ENCODE peak calls at places on chromosomes 6 and 20, in eight cellular contexts. One of them, this sample, is unnamed.

GRCh38 chr20:1177680-1178079 is 7.1 kb downstream of the TMEM74B start:
- DNase-seq in effector memory CD4-positive, alpha-beta T cell: no peak
- DNase-seq in retinal pigment epithelial cell: no peak
- DNase-seq in brain microvascular endothelial cell: no peak
- DNase-seq in GM04503: no peak
- DNase-seq in stimulated activated naive CD8-positive, alpha-beta T cell treated with anti-CD3 and anti-CD28 coated beads, Interleukin-15, Interleukin-2, amounts not matched to agents 100 U/mL and 50 U/mL, for 24 hours: no peak
- DNase-seq in fibroblast of the aortic adventitia: no peak
- DNase-seq in activated CD8-positive, alpha-beta memory T cell treated with anti-CD3 and anti-CD28 coated beads, Interleukin-2, amount 10 ng/mL, durations not matched to agents 7 days and 5 days: no peak
- DNase-seq in this sample: peak

GRCh38 chr6:35016417-35017221 is 124.5 kb downstream of the TCP11 start:
- DNase-seq in effector memory CD4-positive, alpha-beta T cell: no peak
- DNase-seq in retinal pigment epithelial cell: peak
- DNase-seq in brain microvascular endothelial cell: no peak
- DNase-seq in GM04503: no peak
- DNase-seq in stimulated activated naive CD8-positive, alpha-beta T cell treated with anti-CD3 and anti-CD28 coated beads, Interleukin-15, Interleukin-2, amounts not matched to agents 100 U/mL and 50 U/mL, for 24 hours: no peak
- DNase-seq in fibroblast of the aortic adventitia: peak
- DNase-seq in activated CD8-positive, alpha-beta memory T cell treated with anti-CD3 and anti-CD28 coated beads, Interleukin-2, amount 10 ng/mL, durations not matched to agents 7 days and 5 days: no peak
- DNase-seq in this sample: no peak

GRCh38 chr6:40474937-40475336 is 112.2 kb downstream of the LRFN2 start:
- DNase-seq in effector memory CD4-positive, alpha-beta T cell: no peak
- DNase-seq in retinal pigment epithelial cell: no peak
- DNase-seq in brain microvascular endothelial cell: no peak
- DNase-seq in GM04503: no peak
- DNase-seq in stimulated activated naive CD8-positive, alpha-beta T cell treated with anti-CD3 and anti-CD28 coated beads, Interleukin-15, Interleukin-2, amounts not matched to agents 100 U/mL and 50 U/mL, for 24 hours: no peak
- DNase-seq in fibroblast of the aortic adventitia: no peak
- DNase-seq in activated CD8-positive, alpha-beta memory T cell treated with anti-CD3 and anti-CD28 coated beads, Interleukin-2, amount 10 ng/mL, durations not matched to agents 7 days and 5 days: no peak
- DNase-seq in this sample: no peak

GRCh38 chr6:130020106-130020851 is 1.9 kb downstream of the L3MBTL3 start:
- DNase-seq in effector memory CD4-positive, alpha-beta T cell: peak
- DNase-seq in retinal pigment epithelial cell: no peak
- DNase-seq in brain microvascular endothelial cell: no peak
- DNase-seq in GM04503: no peak
- DNase-seq in stimulated activated naive CD8-positive, alpha-beta T cell treated with anti-CD3 and anti-CD28 coated beads, Interleukin-15, Interleukin-2, amounts not matched to agents 100 U/mL and 50 U/mL, for 24 hours: peak
- DNase-seq in fibroblast of the aortic adventitia: no peak
- DNase-seq in activated CD8-positive, alpha-beta memory T cell treated with anti-CD3 and anti-CD28 coated beads, Interleukin-2, amount 10 ng/mL, durations not matched to agents 7 days and 5 days: peak
- DNase-seq in this sample: peak

GRCh38 chr6:70956451-70957283 is at the start of gene B3GAT2:
- DNase-seq in effector memory CD4-positive, alpha-beta T cell: no peak
- DNase-seq in retinal pigment epithelial cell: no peak
- DNase-seq in brain microvascular endothelial cell: no peak
- DNase-seq in GM04503: no peak
- DNase-seq in stimulated activated naive CD8-positive, alpha-beta T cell treated with anti-CD3 and anti-CD28 coated beads, Interleukin-15, Interleukin-2, amounts not matched to agents 100 U/mL and 50 U/mL, for 24 hours: peak
- DNase-seq in fibroblast of the aortic adventitia: peak
- DNase-seq in activated CD8-positive, alpha-beta memory T cell treated with anti-CD3 and anti-CD28 coated beads, Interleukin-2, amount 10 ng/mL, durations not matched to agents 7 days and 5 days: no peak
- DNase-seq in this sample: no peak

GRCh38 chr6:160041608-160042007 is 72.7 kb downstream of the IGF2R start:
- DNase-seq in effector memory CD4-positive, alpha-beta T cell: no peak
- DNase-seq in retinal pigment epithelial cell: no peak
- DNase-seq in brain microvascular endothelial cell: peak
- DNase-seq in GM04503: peak
- DNase-seq in stimulated activated naive CD8-positive, alpha-beta T cell treated with anti-CD3 and anti-CD28 coated beads, Interleukin-15, Interleukin-2, amounts not matched to agents 100 U/mL and 50 U/mL, for 24 hours: no peak
- DNase-seq in fibroblast of the aortic adventitia: peak
- DNase-seq in activated CD8-positive, alpha-beta memory T cell treated with anti-CD3 and anti-CD28 coated beads, Interleukin-2, amount 10 ng/mL, durations not matched to agents 7 days and 5 days: no peak
- DNase-seq in this sample: no peak

GRCh38 chr6:12414096-12414675 is 124.0 kb downstream of the EDN1 start:
- DNase-seq in effector memory CD4-positive, alpha-beta T cell: no peak
- DNase-seq in retinal pigment epithelial cell: no peak
- DNase-seq in brain microvascular endothelial cell: no peak
- DNase-seq in GM04503: no peak
- DNase-seq in stimulated activated naive CD8-positive, alpha-beta T cell treated with anti-CD3 and anti-CD28 coated beads, Interleukin-15, Interleukin-2, amounts not matched to agents 100 U/mL and 50 U/mL, for 24 hours: no peak
- DNase-seq in fibroblast of the aortic adventitia: peak
- DNase-seq in activated CD8-positive, alpha-beta memory T cell treated with anti-CD3 and anti-CD28 coated beads, Interleukin-2, amount 10 ng/mL, durations not matched to agents 7 days and 5 days: no peak
- DNase-seq in this sample: no peak

GRCh38 chr6:127538750-127539264 is 19.7 kb upstream of the MTCL3 start:
- DNase-seq in effector memory CD4-positive, alpha-beta T cell: no peak
- DNase-seq in retinal pigment epithelial cell: no peak
- DNase-seq in brain microvascular endothelial cell: no peak
- DNase-seq in GM04503: no peak
- DNase-seq in stimulated activated naive CD8-positive, alpha-beta T cell treated with anti-CD3 and anti-CD28 coated beads, Interleukin-15, Interleukin-2, amounts not matched to agents 100 U/mL and 50 U/mL, for 24 hours: no peak
- DNase-seq in fibroblast of the aortic adventitia: no peak
- DNase-seq in activated CD8-positive, alpha-beta memory T cell treated with anti-CD3 and anti-CD28 coated beads, Interleukin-2, amount 10 ng/mL, durations not matched to agents 7 days and 5 days: no peak
- DNase-seq in this sample: no peak

GRCh38 chr6:39553811-39554802 is 171.1 kb downstream of the KIF6 start:
- DNase-seq in effector memory CD4-positive, alpha-beta T cell: no peak
- DNase-seq in retinal pigment epithelial cell: no peak
- DNase-seq in brain microvascular endothelial cell: peak
- DNase-seq in GM04503: no peak
- DNase-seq in stimulated activated naive CD8-positive, alpha-beta T cell treated with anti-CD3 and anti-CD28 coated beads, Interleukin-15, Interleukin-2, amounts not matched to agents 100 U/mL and 50 U/mL, for 24 hours: no peak
- DNase-seq in fibroblast of the aortic adventitia: no peak
- DNase-seq in activated CD8-positive, alpha-beta memory T cell treated with anti-CD3 and anti-CD28 coated beads, Interleukin-2, amount 10 ng/mL, durations not matched to agents 7 days and 5 days: no peak
- DNase-seq in this sample: no peak

GRCh38 chr20:20366896-20367680 is 816 bp upstream of the INSM1 start:
- DNase-seq in effector memory CD4-positive, alpha-beta T cell: no peak
- DNase-seq in retinal pigment epithelial cell: no peak
- DNase-seq in brain microvascular endothelial cell: no peak
- DNase-seq in GM04503: no peak
- DNase-seq in stimulated activated naive CD8-positive, alpha-beta T cell treated with anti-CD3 and anti-CD28 coated beads, Interleukin-15, Interleukin-2, amounts not matched to agents 100 U/mL and 50 U/mL, for 24 hours: peak
- DNase-seq in fibroblast of the aortic adventitia: no peak
- DNase-seq in activated CD8-positive, alpha-beta memory T cell treated with anti-CD3 and anti-CD28 coated beads, Interleukin-2, amount 10 ng/mL, durations not matched to agents 7 days and 5 days: no peak
- DNase-seq in this sample: no peak

GRCh38 chr6:24673625-24674024 is 6.7 kb downstream of the ACOT13 start:
- DNase-seq in effector memory CD4-positive, alpha-beta T cell: no peak
- DNase-seq in retinal pigment epithelial cell: no peak
- DNase-seq in brain microvascular endothelial cell: no peak
- DNase-seq in GM04503: no peak
- DNase-seq in stimulated activated naive CD8-positive, alpha-beta T cell treated with anti-CD3 and anti-CD28 coated beads, Interleukin-15, Interleukin-2, amounts not matched to agents 100 U/mL and 50 U/mL, for 24 hours: no peak
- DNase-seq in fibroblast of the aortic adventitia: no peak
- DNase-seq in activated CD8-positive, alpha-beta memory T cell treated with anti-CD3 and anti-CD28 coated beads, Interleukin-2, amount 10 ng/mL, durations not matched to agents 7 days and 5 days: no peak
- DNase-seq in this sample: no peak

GRCh38 chr6:71457883-71458282 is 169.3 kb downstream of the OGFRL1 start:
- DNase-seq in effector memory CD4-positive, alpha-beta T cell: no peak
- DNase-seq in retinal pigment epithelial cell: no peak
- DNase-seq in brain microvascular endothelial cell: no peak
- DNase-seq in GM04503: no peak
- DNase-seq in stimulated activated naive CD8-positive, alpha-beta T cell treated with anti-CD3 and anti-CD28 coated beads, Interleukin-15, Interleukin-2, amounts not matched to agents 100 U/mL and 50 U/mL, for 24 hours: no peak
- DNase-seq in fibroblast of the aortic adventitia: no peak
- DNase-seq in activated CD8-positive, alpha-beta memory T cell treated with anti-CD3 and anti-CD28 coated beads, Interleukin-2, amount 10 ng/mL, durations not matched to agents 7 days and 5 days: no peak
- DNase-seq in this sample: no peak

GRCh38 chr6:130848945-130849344 is 21.7 kb downstream of the SMLR1 start:
- DNase-seq in effector memory CD4-positive, alpha-beta T cell: no peak
- DNase-seq in retinal pigment epithelial cell: peak
- DNase-seq in brain microvascular endothelial cell: no peak
- DNase-seq in GM04503: no peak
- DNase-seq in stimulated activated naive CD8-positive, alpha-beta T cell treated with anti-CD3 and anti-CD28 coated beads, Interleukin-15, Interleukin-2, amounts not matched to agents 100 U/mL and 50 U/mL, for 24 hours: peak
- DNase-seq in fibroblast of the aortic adventitia: no peak
- DNase-seq in activated CD8-positive, alpha-beta memory T cell treated with anti-CD3 and anti-CD28 coated beads, Interleukin-2, amount 10 ng/mL, durations not matched to agents 7 days and 5 days: peak
- DNase-seq in this sample: peak

GRCh38 chr6:152598858-152599537 is 38.2 kb downstream of the SYNE1 start:
- DNase-seq in effector memory CD4-positive, alpha-beta T cell: no peak
- DNase-seq in retinal pigment epithelial cell: no peak
- DNase-seq in brain microvascular endothelial cell: peak
- DNase-seq in GM04503: no peak
- DNase-seq in stimulated activated naive CD8-positive, alpha-beta T cell treated with anti-CD3 and anti-CD28 coated beads, Interleukin-15, Interleukin-2, amounts not matched to agents 100 U/mL and 50 U/mL, for 24 hours: no peak
- DNase-seq in fibroblast of the aortic adventitia: peak
- DNase-seq in activated CD8-positive, alpha-beta memory T cell treated with anti-CD3 and anti-CD28 coated beads, Interleukin-2, amount 10 ng/mL, durations not matched to agents 7 days and 5 days: no peak
- DNase-seq in this sample: no peak

GRCh38 chr20:49275634-49276033 is 2.2 kb downstream of the ZNFX1 start:
- DNase-seq in effector memory CD4-positive, alpha-beta T cell: no peak
- DNase-seq in retinal pigment epithelial cell: no peak
- DNase-seq in brain microvascular endothelial cell: no peak
- DNase-seq in GM04503: no peak
- DNase-seq in stimulated activated naive CD8-positive, alpha-beta T cell treated with anti-CD3 and anti-CD28 coated beads, Interleukin-15, Interleukin-2, amounts not matched to agents 100 U/mL and 50 U/mL, for 24 hours: no peak
- DNase-seq in fibroblast of the aortic adventitia: no peak
- DNase-seq in activated CD8-positive, alpha-beta memory T cell treated with anti-CD3 and anti-CD28 coated beads, Interleukin-2, amount 10 ng/mL, durations not matched to agents 7 days and 5 days: no peak
- DNase-seq in this sample: no peak

GRCh38 chr6:36216559-36216958 is 20.0 kb downstream of the BRPF3 start:
- DNase-seq in effector memory CD4-positive, alpha-beta T cell: no peak
- DNase-seq in retinal pigment epithelial cell: peak
- DNase-seq in brain microvascular endothelial cell: peak
- DNase-seq in GM04503: no peak
- DNase-seq in stimulated activated naive CD8-positive, alpha-beta T cell treated with anti-CD3 and anti-CD28 coated beads, Interleukin-15, Interleukin-2, amounts not matched to agents 100 U/mL and 50 U/mL, for 24 hours: no peak
- DNase-seq in fibroblast of the aortic adventitia: peak
- DNase-seq in activated CD8-positive, alpha-beta memory T cell treated with anti-CD3 and anti-CD28 coated beads, Interleukin-2, amount 10 ng/mL, durations not matched to agents 7 days and 5 days: no peak
- DNase-seq in this sample: no peak

GRCh38 chr6:82385102-82385501 is 21.5 kb downstream of the TPBG start:
- DNase-seq in effector memory CD4-positive, alpha-beta T cell: no peak
- DNase-seq in retinal pigment epithelial cell: no peak
- DNase-seq in brain microvascular endothelial cell: no peak
- DNase-seq in GM04503: no peak
- DNase-seq in stimulated activated naive CD8-positive, alpha-beta T cell treated with anti-CD3 and anti-CD28 coated beads, Interleukin-15, Interleukin-2, amounts not matched to agents 100 U/mL and 50 U/mL, for 24 hours: no peak
- DNase-seq in fibroblast of the aortic adventitia: no peak
- DNase-seq in activated CD8-positive, alpha-beta memory T cell treated with anti-CD3 and anti-CD28 coated beads, Interleukin-2, amount 10 ng/mL, durations not matched to agents 7 days and 5 days: no peak
- DNase-seq in this sample: no peak

GRCh38 chr6:113433506-113433991 is 423.6 kb upstream of the MARCKS start:
- DNase-seq in effector memory CD4-positive, alpha-beta T cell: no peak
- DNase-seq in retinal pigment epithelial cell: no peak
- DNase-seq in brain microvascular endothelial cell: no peak
- DNase-seq in GM04503: peak
- DNase-seq in stimulated activated naive CD8-positive, alpha-beta T cell treated with anti-CD3 and anti-CD28 coated beads, Interleukin-15, Interleukin-2, amounts not matched to agents 100 U/mL and 50 U/mL, for 24 hours: no peak
- DNase-seq in fibroblast of the aortic adventitia: peak
- DNase-seq in activated CD8-positive, alpha-beta memory T cell treated with anti-CD3 and anti-CD28 coated beads, Interleukin-2, amount 10 ng/mL, durations not matched to agents 7 days and 5 days: no peak
- DNase-seq in this sample: no peak

GRCh38 chr20:57280221-57280620 is 13.8 kb upstream of the BMP7 start:
- DNase-seq in effector memory CD4-positive, alpha-beta T cell: no peak
- DNase-seq in retinal pigment epithelial cell: no peak
- DNase-seq in brain microvascular endothelial cell: no peak
- DNase-seq in GM04503: no peak
- DNase-seq in stimulated activated naive CD8-positive, alpha-beta T cell treated with anti-CD3 and anti-CD28 coated beads, Interleukin-15, Interleukin-2, amounts not matched to agents 100 U/mL and 50 U/mL, for 24 hours: no peak
- DNase-seq in fibroblast of the aortic adventitia: no peak
- DNase-seq in activated CD8-positive, alpha-beta memory T cell treated with anti-CD3 and anti-CD28 coated beads, Interleukin-2, amount 10 ng/mL, durations not matched to agents 7 days and 5 days: no peak
- DNase-seq in this sample: no peak

GRCh38 chr6:84428300-84428907 is 201.0 kb upstream of the CEP162 start:
- DNase-seq in effector memory CD4-positive, alpha-beta T cell: no peak
- DNase-seq in retinal pigment epithelial cell: no peak
- DNase-seq in brain microvascular endothelial cell: peak
- DNase-seq in GM04503: no peak
- DNase-seq in stimulated activated naive CD8-positive, alpha-beta T cell treated with anti-CD3 and anti-CD28 coated beads, Interleukin-15, Interleukin-2, amounts not matched to agents 100 U/mL and 50 U/mL, for 24 hours: peak
- DNase-seq in fibroblast of the aortic adventitia: peak
- DNase-seq in activated CD8-positive, alpha-beta memory T cell treated with anti-CD3 and anti-CD28 coated beads, Interleukin-2, amount 10 ng/mL, durations not matched to agents 7 days and 5 days: peak
- DNase-seq in this sample: peak

GRCh38 chr6:89596484-89596883 is 42.1 kb downstream of the LYRM2 start:
- DNase-seq in effector memory CD4-positive, alpha-beta T cell: no peak
- DNase-seq in retinal pigment epithelial cell: no peak
- DNase-seq in brain microvascular endothelial cell: no peak
- DNase-seq in GM04503: no peak
- DNase-seq in stimulated activated naive CD8-positive, alpha-beta T cell treated with anti-CD3 and anti-CD28 coated beads, Interleukin-15, Interleukin-2, amounts not matched to agents 100 U/mL and 50 U/mL, for 24 hours: no peak
- DNase-seq in fibroblast of the aortic adventitia: no peak
- DNase-seq in activated CD8-positive, alpha-beta memory T cell treated with anti-CD3 and anti-CD28 coated beads, Interleukin-2, amount 10 ng/mL, durations not matched to agents 7 days and 5 days: no peak
- DNase-seq in this sample: peak